ENCODE peak calls at places on chromosomes 4 and X, in four cellular contexts. H, Q, B and Y are unnamed samples.

GRCh38 chr4:2246384-2247127 is 4.6 kb upstream of the HAUS3 start:
- DNase-seq in B (peak; percentile 2), Q (no peak), H (no peak), Y (no peak)

GRCh38 chrX:134469481-134469880 is 9.5 kb downstream of the HPRT1 start:
- DNase-seq in H (no peak), B (no peak), Q (peak; percentile 35), Y (no peak)

GRCh38 chr4:76787898-76788297 is 110.0 kb downstream of the SOWAHB start:
- DNase-seq in H (no peak), Q (no peak), B (no peak), Y (no peak)

GRCh38 chr4:79949186-79949585 is 123.8 kb downstream of the ANTXR2 start:
- DNase-seq in B (no peak), Q (no peak), H (no peak), Y (no peak)

GRCh38 chr4:125772680-125773079 is 457.9 kb downstream of the FAT4 start:
- DNase-seq in Q (no peak), H (no peak), B (no peak), Y (no peak)

GRCh38 chrX:14064632-14065432 is 35.1 kb upstream of the GEMIN8 start:
- DNase-seq in Q (peak; percentile 17), H (no peak), B (peak; percentile 51), Y (peak; percentile 5)

GRCh38 chr4:168864831-168865541 is 145.1 kb downstream of the CBR4 start:
- DNase-seq in B (no peak), Q (no peak), H (no peak), Y (peak; percentile 59)

GRCh38 chr4:139014391-139015268 is 951 bp upstream of the NOCT start:
- DNase-seq in Q (peak; percentile 94), H (peak; percentile 88), B (peak; percentile 81), Y (peak; percentile 78)

GRCh38 chr4:174764105-174764729 is 64.8 kb downstream of the GLRA3 start:
- DNase-seq in B (peak; percentile 76), H (no peak), Q (peak; percentile 74), Y (peak; percentile 4)

GRCh38 chr4:135833529-135833928 is 1631.9 kb upstream of the PABPC4L start:
- DNase-seq in Q (no peak), B (no peak), H (no peak), Y (no peak)

GRCh38 chr4:121771869-121772268 is 6.9 kb upstream of the SMIM43 start:
- DNase-seq in B (no peak), Q (no peak), H (no peak), Y (no peak)

GRCh38 chr4:81715335-81715734 is 243.6 kb upstream of the RASGEF1B start:
- DNase-seq in B (peak; percentile 40), Q (no peak), H (no peak), Y (no peak)

GRCh38 chr4:8123389-8123788 is 35.2 kb downstream of the ABLIM2 start:
- DNase-seq in B (no peak), Q (no peak), H (no peak), Y (no peak)

GRCh38 chr4:75844151-75844662 is 58.0 kb downstream of the PPEF2 start:
- DNase-seq in H (peak; percentile 79), Q (peak; percentile 92), B (peak; percentile 55), Y (peak; percentile 93)

GRCh38 chr4:79855081-79855480 is 217.9 kb downstream of the ANTXR2 start:
- DNase-seq in B (peak; percentile 14), H (no peak), Q (peak; percentile 46), Y (no peak)

GRCh38 chrX:119101168-119101567 is 26.4 kb downstream of the KIAA1210 start:
- DNase-seq in Q (no peak), B (no peak), H (no peak), Y (no peak)

GRCh38 chrX:67544281-67544680 is 460 bp downstream of the AR start:
- DNase-seq in Q (peak; percentile 8), B (peak; percentile 16), H (no peak), Y (no peak)

GRCh38 chr4:87983996-87984395 is 8.5 kb downstream of the SPP1 start:
- DNase-seq in Q (no peak), H (no peak), B (no peak), Y (no peak)

GRCh38 chr4:4333265-4333706 is 43.2 kb downstream of the ZBTB49 start:
- DNase-seq in H (peak; percentile 76), B (peak; percentile 33), Q (peak; percentile 79), Y (peak; percentile 70)

GRCh38 chr4:16897991-16898827 is at the start of gene LDB2:
- DNase-seq in Q (peak; percentile 85), B (peak; percentile 82), H (peak; percentile 48), Y (peak; percentile 58)

GRCh38 chr4:32824321-32824720 is 2104.2 kb downstream of the PCDH7 start:
- DNase-seq in B (no peak), Q (peak; percentile 39), H (no peak), Y (no peak)

GRCh38 chr4:128601992-128602695 is 207.4 kb upstream of the JADE1 start:
- DNase-seq in H (no peak), B (peak; percentile 13), Q (peak; percentile 80), Y (no peak)

GRCh38 chr4:56653461-56654237 is 27.4 kb downstream of the HOPX start:
- DNase-seq in H (no peak), Q (no peak), B (no peak), Y (no peak)

GRCh38 chr4:39096847-39097246 is 34.8 kb downstream of the KLHL5 start:
- DNase-seq in H (no peak), Q (no peak), B (no peak), Y (no peak)

GRCh38 chrX:85995641-85996040 is 51.7 kb downstream of the CHM start:
- DNase-seq in Q (no peak), H (no peak), B (no peak), Y (no peak)

GRCh38 chr4:76993787-76994641 is 44.5 kb downstream of the SEPTIN11 start:
- DNase-seq in H (no peak), B (no peak), Q (no peak), Y (no peak)

GRCh38 chr4:61739899-61740298 is 539.8 kb downstream of the ADGRL3 start:
- DNase-seq in Q (no peak), H (no peak), B (no peak), Y (no peak)

GRCh38 chr4:159071178-159071968 is 31.5 kb upstream of the RAPGEF2 start:
- DNase-seq in H (no peak), B (peak; percentile 59), Q (peak; percentile 87), Y (no peak)

GRCh38 chrX:110847334-110847733 is 51.7 kb upstream of the CHRDL1 start:
- DNase-seq in H (no peak), B (peak; percentile 75), Q (peak; percentile 76), Y (no peak)

GRCh38 chrX:129318375-129318774 is 204.9 kb downstream of the SMARCA1 start:
- DNase-seq in B (peak; percentile 27), Q (peak; percentile 31), H (no peak), Y (no peak)

GRCh38 chrX:63657821-63658220 is 127.2 kb downstream of the ARHGEF9 start:
- DNase-seq in B (no peak), H (peak; percentile 31), Q (peak; percentile 76), Y (peak; percentile 53)

GRCh38 chr4:12712648-12713339 is 771.3 kb downstream of the RAB28 start:
- DNase-seq in H (no peak), B (no peak), Q (no peak), Y (no peak)

GRCh38 chr4:67762091-67762490 is 7.9 kb upstream of the GNRHR start:
- DNase-seq in H (no peak), B (no peak), Q (peak; percentile 59), Y (no peak)

GRCh38 chr4:159401791-159402380 is 299.0 kb downstream of the RAPGEF2 start:
- DNase-seq in Q (peak; percentile 89), H (peak; percentile 85), B (peak; percentile 15), Y (peak; percentile 79)

GRCh38 chrX:24513416-24513815 is 48.3 kb downstream of the PDK3 start:
- DNase-seq in H (no peak), B (no peak), Q (no peak), Y (no peak)

GRCh38 chr4:76535603-76536380 is 100.8 kb downstream of the SHROOM3 start:
- DNase-seq in Q (peak; percentile 59), B (no peak), H (no peak), Y (no peak)

GRCh38 chr4:932713-933070 is 432 bp downstream of the TMEM175 start:
- DNase-seq in Q (no peak), H (no peak), B (no peak), Y (no peak)

GRCh38 chr4:37993806-37994205 is 33.6 kb downstream of the PTTG2 start:
- DNase-seq in B (no peak), Q (no peak), H (no peak), Y (no peak)

GRCh38 chr4:37995981-37996770 is 36.0 kb downstream of the PTTG2 start:
- DNase-seq in B (no peak), H (no peak), Q (no peak), Y (no peak)

GRCh38 chr4:37998225-37998624 is 38.0 kb downstream of the PTTG2 start:
- DNase-seq in H (no peak), B (no peak), Q (no peak), Y (no peak)

GRCh38 chr4:37994569-37994968 is 34.4 kb downstream of the PTTG2 start:
- DNase-seq in Q (no peak), H (no peak), B (no peak), Y (no peak)

DNA sequence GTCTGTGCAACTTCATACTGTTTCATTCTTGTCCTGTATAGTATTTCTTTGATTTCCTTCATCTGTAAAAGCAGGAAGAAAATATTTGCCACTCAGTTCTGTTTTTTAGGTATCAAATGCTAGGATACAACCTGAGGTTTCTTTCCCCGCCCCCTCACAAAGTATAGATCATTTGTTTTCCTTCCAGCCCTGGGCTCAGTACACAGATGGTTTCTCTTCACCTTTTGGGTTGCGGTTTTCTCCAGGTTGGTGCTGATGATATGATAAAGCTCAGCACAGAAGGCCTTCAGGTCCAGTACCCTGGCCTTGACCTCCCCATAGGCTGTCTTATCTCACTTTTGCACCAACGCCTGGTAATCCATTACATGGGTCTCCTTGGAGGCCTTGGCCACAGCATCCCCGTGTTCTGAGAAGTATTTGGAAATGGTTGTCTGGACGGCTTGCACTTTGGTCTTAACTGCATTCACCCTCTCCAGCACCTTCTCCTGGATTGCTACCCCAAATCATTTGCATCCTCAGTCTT is 35.2 kb downstream of the PTTG2 start:
- DNase-seq in Q (no peak), B (no peak), H (no peak), Y (no peak)
- H3K4me3 ChIP-seq in Q (no peak overlapping the region), B (no peak overlapping the region), H (no peak overlapping the region), Y (no peak overlapping the region)

GRCh38 chr4:167779280-167779679 is 313.1 kb upstream of the ANXA10 start:
- DNase-seq in Q (no peak), H (no peak), B (no peak), Y (no peak)
- TF ChIP-seq CTCF in Q (no peak), H (no peak), B (no peak), Y (no peak)

DNA sequence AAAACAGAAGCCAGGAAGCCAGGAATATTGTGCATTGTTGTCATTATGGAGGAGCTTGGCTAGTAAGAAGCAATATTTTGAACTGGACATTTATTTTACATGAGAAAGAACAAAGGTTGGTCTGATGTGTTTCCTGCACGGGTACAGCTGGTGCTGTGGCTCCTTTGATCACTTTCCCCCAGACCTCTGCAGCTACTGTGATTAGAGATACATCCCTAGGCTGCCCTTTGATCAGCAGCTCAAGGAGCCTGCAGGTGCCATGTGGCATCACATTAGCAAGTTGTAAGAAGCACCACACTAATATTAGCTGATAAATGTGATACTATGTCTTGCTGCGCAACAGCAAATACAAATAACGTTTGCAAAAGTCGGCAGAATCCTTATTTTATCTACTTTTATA is 2.5 kb downstream of the PDGFC start:
- DNase-seq in H (no peak), B (no peak), Q (no peak), Y (no peak)
- H3K4me3 ChIP-seq in H (peak overlapping the region; percentile 75), B (peak overlapping the region; percentile 59), Q (peak overlapping the region; percentile 60), Y (peak overlapping the region; percentile 88)

DNA sequence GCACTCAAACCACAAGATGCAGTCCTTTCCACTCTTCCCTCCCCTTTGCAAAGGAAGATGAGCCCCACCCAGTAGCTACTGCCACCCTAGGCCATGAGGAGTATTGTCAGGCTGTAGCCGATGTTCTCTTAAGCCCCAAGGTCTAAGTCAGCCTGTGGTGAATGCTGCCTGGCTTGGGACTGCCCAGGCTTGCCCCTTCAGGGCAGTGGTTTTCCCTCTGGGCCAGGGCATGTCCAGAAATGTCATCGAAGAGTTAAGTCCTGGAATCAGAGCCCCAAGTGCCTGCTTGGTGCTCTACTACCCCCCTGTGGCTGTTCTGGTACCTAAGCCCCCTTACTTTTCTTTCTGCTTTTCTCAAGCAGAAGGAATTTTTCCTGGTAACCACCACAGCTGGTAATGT is 11.8 kb upstream of the PGK1 start:
- DNase-seq in Q (peak; percentile 62), H (peak; percentile 4), B (no peak), Y (no peak)
- TF ChIP-seq CTCF in Q (peak; percentile 38), H (peak; percentile 57), B (no peak), Y (peak; percentile 25)